ENCODE peak calls at places on chromosome 10, in six cellular contexts. N is upper lobe of left lung; Z is OCI-LY7; Y is ACHN; T is stimulated activated CD8-positive, alpha-beta memory T cell treated with anti-CD3 and anti-CD28 coated beads, Interleukin-7, amount 100 ng/mL, for 4 hours; E is GM12892. C is an unnamed sample.

GRCh38 chr10:119268871-119269506 is 61.6 kb downstream of the GRK5 start:
- DNase-seq in E (peak; percentile 65), Z (no peak), T (peak; percentile 44), Y (no peak), N (no peak), C (no peak)

GRCh38 chr10:90181251-90181691 is 479.9 kb downstream of the KIF20B start:
- DNase-seq in N (no peak), E (no peak), T (no peak), Y (no peak), Z (no peak), C (no peak)

GRCh38 chr10:13347235-13348156 is 597 bp downstream of the SEPHS1 start:
- DNase-seq in Z (peak; percentile 87), E (peak; percentile 67), Y (peak; percentile 76), N (peak; percentile 81), T (peak; percentile 78), C (peak; percentile 88)

GRCh38 chr10:10796774-10797415 is 220.8 kb upstream of the CELF2 start:
- DNase-seq in E (no peak), T (no peak), Z (no peak), N (no peak), Y (no peak), C (no peak)

GRCh38 chr10:132357286-132358058 is 25.5 kb downstream of the LRRC27 start:
- DNase-seq in Z (no peak), E (no peak), T (no peak), Y (no peak), N (peak; percentile 6), C (no peak)

GRCh38 chr10:77837925-77838595 is 88.5 kb downstream of the DLG5 start:
- DNase-seq in Y (no peak), T (no peak), N (no peak), E (no peak), Z (no peak), C (no peak)

GRCh38 chr10:34941471-34942357 is 126.6 kb upstream of the PARD3 start:
- DNase-seq in T (no peak), E (no peak), Z (no peak), N (no peak), Y (no peak), C (no peak)

GRCh38 chr10:18886102-18886501 is 162.5 kb upstream of the MALRD1 start:
- DNase-seq in Y (no peak), Z (no peak), N (no peak), E (no peak), T (no peak), C (no peak)

GRCh38 chr10:14617125-14617524 is 157.6 kb downstream of the FAM107B start:
- DNase-seq in T (no peak), Z (peak; percentile 45), Y (no peak), E (no peak), N (no peak), C (no peak)

C was measured in RPMI8226.